ENCODE peak calls at places on chromosome 21, in ten cellular contexts. H is heart left ventricle, G is WERI-Rb-1, S is adrenal gland, P is left ventricle myocardium inferior, E is K562, O is transverse colon, Y is B cell, V is uterus, J is omental fat pad. K is an unnamed sample.
A peak's percentile ranks its signal among the peaks of the same experiment; 100 is the strongest.

GRCh38 chr21:25551548-25551947 is 55.7 kb downstream of the MRPL39 start:
- DNase-seq in Y (no peak), E (no peak), S (no peak), G (no peak), O (no peak), J (no peak), P (no peak), V (no peak), H (no peak), K (no peak)

GRCh38 chr21:25658427-25658980 is 19.4 kb downstream of the JAM2 start:
- DNase-seq in V (no peak), O (no peak), J (no peak), G (no peak), H (no peak), Y (no peak), E (no peak), S (no peak), P (no peak), K (no peak)

GRCh38 chr21:29376556-29376955 is 77.8 kb downstream of the BACH1 start:
- DNase-seq in J (no peak), E (peak; percentile 27), Y (peak; percentile 65), P (no peak), V (peak; percentile 18), G (peak; percentile 87), S (no peak), O (peak; percentile 42), H (peak; percentile 39), K (peak; percentile 42)

GRCh38 chr21:34857122-34857713 is 188.4 kb downstream of the CLIC6 start:
- DNase-seq in H (no peak), J (no peak), V (no peak), S (no peak), E (no peak), P (no peak), Y (peak; percentile 57), G (no peak), O (no peak), K (no peak)

GRCh38 chr21:17388226-17388625 is 124.6 kb upstream of the CXADR start:
- DNase-seq in Y (no peak), S (no peak), O (no peak), G (no peak), P (no peak), H (no peak), E (no peak), V (no peak), J (no peak), K (no peak)

GRCh38 chr21:34887729-34888568 is 161.2 kb downstream of the RUNX1 start:
- DNase-seq in S (peak; percentile 79), J (peak; percentile 64), V (peak; percentile 55), O (peak; percentile 77), H (peak; percentile 88), P (peak; percentile 55), Y (peak; percentile 83), E (peak; percentile 74), G (no peak), K (peak; percentile 91)

GRCh38 chr21:16708431-16708830 is 804.4 kb upstream of the CXADR start:
- DNase-seq in O (no peak), S (no peak), E (no peak), P (no peak), H (peak; percentile 14), G (no peak), V (peak; percentile 17), Y (no peak), J (no peak), K (peak; percentile 30)

GRCh38 chr21:43020771-43021170 is 46.4 kb downstream of the PKNOX1 start:
- DNase-seq in J (no peak), Y (no peak), O (no peak), V (no peak), G (no peak), E (no peak), H (no peak), P (no peak), S (no peak), K (no peak)

GRCh38 chr21:41426656-41427311 is 745 bp downstream of the MX1 start:
- DNase-seq in Y (peak; percentile 20), J (no peak), S (no peak), P (no peak), E (no peak), V (no peak), G (no peak), O (no peak), H (no peak), K (no peak)

GRCh38 chr21:41428847-41429246 is 2.8 kb downstream of the MX1 start:
- DNase-seq in E (no peak), S (no peak), H (no peak), Y (no peak), O (no peak), G (no peak), J (no peak), V (no peak), P (no peak), K (no peak)

GRCh38 chr21:41425954-41426655 is at the start of gene MX1:
- DNase-seq in P (peak; percentile 81), E (no peak), Y (peak; percentile 91), G (no peak), V (peak; percentile 67), S (peak; percentile 69), H (peak; percentile 87), O (peak; percentile 91), J (peak; percentile 63), K (peak; percentile 61)

GRCh38 chr21:41428311-41428710 is 2.3 kb downstream of the MX1 start:
- DNase-seq in O (no peak), G (no peak), H (no peak), S (no peak), Y (no peak), E (no peak), J (no peak), V (no peak), P (no peak), K (no peak)

GRCh38 chr21:41427556-41427955 is 1.5 kb downstream of the MX1 start:
- DNase-seq in Y (no peak), G (no peak), H (no peak), J (no peak), P (no peak), O (no peak), S (no peak), V (no peak), E (no peak), K (no peak)
- TF ChIP-seq CTCF in Y (no peak), G (no peak), H (no peak), J (no peak), P (no peak), O (no peak), S (no peak), V (no peak), E (no peak), K (no peak)

DNA sequence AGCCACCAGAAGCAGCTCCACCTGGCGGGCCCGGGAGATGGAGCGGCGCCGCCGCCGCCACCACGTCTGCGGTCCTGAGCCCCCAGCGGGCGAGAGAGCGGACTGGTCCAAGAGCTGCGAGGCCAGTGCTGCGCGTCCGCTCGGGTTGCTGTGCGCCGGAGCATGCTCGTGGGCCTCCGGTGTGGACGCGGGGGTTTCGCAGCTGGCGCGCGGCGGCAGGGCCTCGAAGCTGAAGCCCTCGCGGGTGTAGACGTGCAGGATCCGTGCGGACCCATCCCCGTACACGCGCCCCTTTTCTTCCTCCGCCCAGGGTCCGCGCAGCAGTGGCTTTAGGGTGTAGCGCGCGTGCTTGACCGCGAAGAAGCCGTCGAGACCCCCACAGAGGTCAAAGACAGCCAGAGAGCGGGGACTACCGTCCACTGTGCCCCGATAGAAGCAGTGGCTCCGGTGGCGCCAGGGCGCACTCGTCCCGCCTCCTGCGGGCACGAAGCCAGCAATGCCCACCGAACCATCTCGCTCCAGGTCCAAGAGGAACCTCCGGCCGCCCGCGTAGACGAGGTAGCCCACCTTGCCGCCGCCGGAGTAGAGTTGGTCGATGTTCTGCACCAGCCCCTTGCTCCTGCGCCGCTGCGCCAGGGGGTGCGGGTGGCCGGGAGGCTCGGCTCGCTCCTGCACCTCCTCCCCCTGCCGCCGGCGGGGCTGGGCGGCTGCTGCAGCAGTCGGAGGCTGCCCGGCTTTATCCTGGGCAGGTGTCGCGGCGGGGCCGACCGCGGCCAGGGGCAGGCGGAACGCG is 1.1 kb downstream of the ADAMTS5 start:
- DNase-seq in P (peak; percentile 65), O (peak; percentile 21), Y (no peak), S (peak; percentile 18), V (peak; percentile 80), J (peak; percentile 24), H (peak; percentile 42), G (no peak), E (no peak), K (peak; percentile 56)
- TF ChIP-seq CTCF in P (peak; percentile 59), O (no peak), Y (no peak), S (no peak), V (peak; percentile 39), J (no peak), H (peak; percentile 26), G (no peak), E (no peak), K (peak; percentile 40)

DNA sequence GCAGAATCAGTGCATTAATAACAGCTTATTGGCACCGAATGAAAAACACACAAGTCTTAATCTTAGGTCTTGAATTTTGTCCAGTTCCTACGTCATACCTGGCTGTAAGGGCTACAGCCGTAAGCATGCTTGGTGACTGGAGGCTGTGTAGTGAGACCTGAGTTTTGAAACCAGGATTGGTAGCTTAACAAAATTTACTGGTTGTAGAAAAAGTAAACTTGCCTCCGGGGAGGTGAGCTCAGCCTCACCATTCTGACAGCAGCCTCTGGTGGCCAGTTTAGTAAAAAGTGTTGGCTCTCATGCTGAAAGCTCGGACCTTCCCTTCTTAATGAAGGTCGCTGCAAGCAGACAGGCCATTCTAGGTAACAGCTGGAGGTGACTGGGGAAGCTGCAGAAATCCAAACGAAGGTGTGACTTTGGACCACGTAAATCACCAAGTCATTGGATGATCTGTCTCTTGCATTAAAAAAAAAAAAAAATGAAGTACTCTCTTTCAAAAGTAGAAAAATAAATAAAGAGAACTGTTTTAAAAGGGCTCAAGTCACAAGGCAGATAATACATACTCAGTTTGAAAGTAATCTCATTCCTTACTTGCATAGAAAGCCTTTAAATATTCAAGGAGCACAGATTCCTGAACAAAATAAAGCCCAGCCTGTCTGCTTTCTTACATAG is 48.8 kb downstream of the HLCS start:
- DNase-seq in P (no peak), O (no peak), V (no peak), Y (no peak), G (peak; percentile 42), J (no peak), S (peak; percentile 35), H (no peak), E (no peak), K (peak; percentile 57)
- TF ChIP-seq CTCF in P (peak; percentile 72), O (peak; percentile 34), V (peak; percentile 24), Y (no peak), G (peak; percentile 80), J (no peak), S (peak; percentile 37), H (peak; percentile 51), E (peak; percentile 61), K (peak; percentile 75)

GRCh38 chr21:27365394-27365793 is 398.5 kb upstream of the ADAMTS5 start:
- DNase-seq in S (no peak), H (no peak), P (no peak), O (no peak), J (no peak), E (no peak), Y (no peak), G (no peak), V (no peak), K (no peak)

GRCh38 chr21:27366846-27367245 is 400.0 kb upstream of the ADAMTS5 start:
- DNase-seq in S (no peak), H (no peak), J (no peak), G (no peak), Y (no peak), E (no peak), P (no peak), V (no peak), O (no peak), K (no peak)

GRCh38 chr21:27363719-27364479 is 397.0 kb upstream of the ADAMTS5 start:
- DNase-seq in J (no peak), G (no peak), H (no peak), V (no peak), O (no peak), S (no peak), P (no peak), Y (no peak), E (no peak), K (no peak)

GRCh38 chr21:27359141-27359540 is 392.3 kb upstream of the ADAMTS5 start:
- DNase-seq in Y (no peak), J (no peak), O (no peak), E (no peak), G (no peak), P (no peak), H (no peak), S (no peak), V (no peak), K (no peak)

GRCh38 chr21:27362249-27362648 is 395.4 kb upstream of the ADAMTS5 start:
- DNase-seq in S (no peak), V (no peak), O (no peak), E (no peak), P (no peak), J (no peak), Y (no peak), H (no peak), G (no peak), K (peak; percentile 30)
- TF ChIP-seq CTCF in S (no peak), V (no peak), O (no peak), E (no peak), P (peak; percentile 59), J (no peak), Y (no peak), H (peak; percentile 35), G (no peak), K (peak; percentile 29)